ENCODE peak calls at places on chromosomes 1 and 21, in seven cellular contexts. C is GM12865, Q is hypothalamus, N is Right ventricle myocardium superior, E is ACHN, F is HTR-8/SVneo, M is left cardiac atrium. L is an unnamed sample.

GRCh38 chr1:193457676-193458075 is 271.3 kb upstream of the B3GALT2 start:
- DNase-seq in F (no peak), E (no peak), M (no peak), N (no peak), Q (no peak), C (no peak), L (no peak)

GRCh38 chr1:79507770-79508169 is 501.2 kb upstream of the ADGRL4 start:
- DNase-seq in E (no peak), M (no peak), Q (no peak), F (no peak), N (no peak), C (no peak), L (no peak)

GRCh38 chr1:3678361-3679097 is 26.2 kb downstream of the TP73 start:
- DNase-seq in N (peak; percentile 40), M (no peak), Q (no peak), F (no peak), C (peak; percentile 55), E (no peak), L (no peak)

GRCh38 chr1:18673976-18674375 is 43.3 kb downstream of the PAX7 start:
- DNase-seq in Q (no peak), N (no peak), C (no peak), E (no peak), F (no peak), M (no peak), L (no peak)

GRCh38 chr1:81800741-81801031 is at the start of gene ADGRL2:
- DNase-seq in M (no peak), E (no peak), Q (no peak), N (no peak), C (no peak), F (no peak), L (no peak)

GRCh38 chr1:209199371-209199770 is 384.1 kb upstream of the CAMK1G start:
- DNase-seq in C (no peak), N (no peak), M (no peak), E (no peak), F (no peak), Q (no peak), L (no peak)

GRCh38 chr21:31710586-31710985 is 21.3 kb downstream of the SCAF4 start:
- DNase-seq in M (no peak), F (no peak), E (no peak), C (no peak), Q (no peak), N (no peak), L (no peak)

GRCh38 chr1:23809751-23810171 is 9.2 kb upstream of the GALE start:
- DNase-seq in N (peak; percentile 75), M (peak; percentile 69), C (peak; percentile 90), F (peak; percentile 64), E (peak; percentile 69), Q (no peak), L (peak; percentile 78)

GRCh38 chr1:160046494-160047115 is 14.8 kb upstream of the PIGM start:
- DNase-seq in M (peak; percentile 50), E (peak; percentile 46), N (peak; percentile 68), F (peak; percentile 50), Q (peak; percentile 90), C (peak; percentile 45), L (peak; percentile 61)

GRCh38 chr1:67060811-67061218 is 6.9 kb upstream of the SLC35D1 start:
- DNase-seq in F (peak; percentile 48), C (no peak), N (no peak), Q (no peak), E (peak; percentile 84), M (no peak), L (no peak)

GRCh38 chr1:92167151-92167550 is 50.6 kb upstream of the C1orf146 start:
- DNase-seq in M (no peak), C (no peak), F (no peak), N (no peak), Q (no peak), E (no peak), L (no peak)

GRCh38 chr1:204684551-204685235 is 845 bp downstream of the LRRN2 start:
- DNase-seq in N (peak; percentile 43), C (peak; percentile 7), Q (no peak), E (no peak), F (peak; percentile 53), M (no peak), L (peak; percentile 17)

GRCh38 chr21:35120631-35121180 is 71.6 kb upstream of the RUNX1 start:
- DNase-seq in Q (no peak), M (no peak), E (no peak), C (no peak), N (no peak), F (no peak), L (no peak)

GRCh38 chr1:85502171-85502570 is 37.2 kb upstream of the DDAH1 start:
- DNase-seq in E (no peak), F (no peak), M (no peak), C (no peak), N (no peak), Q (no peak), L (no peak)

GRCh38 chr21:34274001-34274400 is 89.8 kb upstream of the KCNE2 start:
- DNase-seq in N (no peak), C (no peak), M (no peak), Q (no peak), F (no peak), E (no peak), L (no peak)

GRCh38 chr21:34215911-34216310 is 142.5 kb downstream of the MRPS6 start:
- DNase-seq in F (no peak), E (no peak), N (no peak), Q (no peak), C (no peak), M (no peak), L (no peak)

GRCh38 chr1:56517404-56518130 is 61.8 kb downstream of the PLPP3 start:
- DNase-seq in Q (no peak), F (no peak), N (no peak), C (no peak), M (no peak), E (no peak), L (no peak)

L was measured in heart left ventricle.